ENCODE peak calls at places on chromosomes 13 and 19, in five cellular contexts. S is stimulated activated CD4-positive, alpha-beta T cell treated with anti-CD3 and anti-CD28 coated beads, Interleukin-12 subunit alpha, Interleukin-12 subunit beta, amount 100 ng/mL, for 4 hours; Q is LoVo; I is ecto neural progenitor cell; A is activated T-helper 1 cell treated with Interleukin-2 at 50 U/mL for 16 hours. Z is an unnamed sample.

GRCh38 chr13:33976965-33977364 is 159.0 kb downstream of the RFC3 start:
- DNase-seq in S (no peak), Q (no peak), I (no peak), A (no peak), Z (no peak)

GRCh38 chr13:24997367-24997967 is 98.5 kb upstream of the PABPC3 start:
- DNase-seq in S (no peak), Q (peak; percentile 46), I (no peak), A (no peak), Z (peak; percentile 10)

GRCh38 chr19:34431681-34432402 is 3.7 kb downstream of the UBA2 start:
- DNase-seq in S (no peak), Q (no peak), I (no peak), A (no peak), Z (no peak)

GRCh38 chr19:13613447-13613846 is 107.2 kb upstream of the CACNA1A start:
- DNase-seq in S (no peak), Q (no peak), I (no peak), A (no peak), Z (no peak)

GRCh38 chr13:111503905-111504695 is 183.7 kb downstream of the TEX29 start:
- DNase-seq in S (no peak), Q (no peak), I (no peak), A (no peak), Z (no peak)

GRCh38 chr13:64529874-64530485 is 2700.2 kb downstream of the PCDH9 start:
- DNase-seq in S (no peak), Q (peak; percentile 14), I (no peak), A (no peak), Z (no peak)

GRCh38 chr19:4088065-4088679 is 21.5 kb upstream of the ZBTB7A start:
- DNase-seq in S (no peak), Q (no peak), I (no peak), A (no peak), Z (no peak)

GRCh38 chr13:44312898-44313551 is 60.6 kb upstream of the SERP2 start:
- DNase-seq in S (no peak), Q (peak; percentile 86), I (no peak), A (no peak), Z (peak; percentile 8)

GRCh38 chr19:3389876-3390361 is 23.5 kb downstream of the NFIC start:
- DNase-seq in S (no peak), Q (no peak), I (no peak), A (no peak), Z (no peak)

Z was measured in Calu3.